ENCODE peak calls at places on chromosomes 4 and X, in five cellular contexts. P is SJCRH30, H is SJSA1, A is small intestine, R is mesenchymal stem cell. F is an unnamed sample. For H3K4me1, the result is how much of the 10 kb centered on the place peaks cover.

GRCh38 chr4:4761128-4761991 is 98.1 kb upstream of the MSX1 start:
- DNase-seq in P (no peak), H (no peak), A (no peak), R (peak), F (peak)

GRCh38 chr4:11635336-11635735 is 206.6 kb upstream of the HS3ST1 start:
- DNase-seq in P (no peak), H (no peak), A (no peak), R (peak), F (no peak)

GRCh38 chr4:47915378-47915777 is 995 bp upstream of the NFXL1 start:
- DNase-seq in P (no peak), H (no peak), A (no peak), R (no peak), F (no peak)

GRCh38 chrX:46903458-46904242 is 8.6 kb upstream of the JADE3 start:
- DNase-seq in P (peak), H (peak), A (peak), R (peak), F (peak)

GRCh38 chr4:81688085-81688484 is 216.4 kb upstream of the RASGEF1B start:
- DNase-seq in P (no peak), H (no peak), A (peak), R (no peak), F (peak)

GRCh38 chrX:45806410-45807121 is 605.9 kb upstream of the DIPK2B start:
- DNase-seq in P (peak), H (peak), A (peak), R (peak), F (peak)

GRCh38 chr4:1416948-1417260 is 10.7 kb upstream of the NKX1-1 start:
- DNase-seq in P (no peak), H (no peak), A (no peak), R (no peak), F (no peak)

GRCh38 chrX:124226129-124226528 is 106.3 kb upstream of the TEX13D start:
- DNase-seq in P (no peak), H (no peak), A (no peak), R (no peak), F (peak)

GRCh38 chr4:76624271-76624681 is 189.2 kb downstream of the SHROOM3 start:
- DNase-seq in P (peak), H (peak), A (no peak), R (peak), F (peak)

GRCh38 chr4:158826057-158826456 is 57.2 kb downstream of the FNIP2 start:
- DNase-seq in P (no peak), H (no peak), A (peak), R (no peak), F (peak)

GRCh38 chr4:37837446-37837845 is 11.0 kb downstream of the PGM2 start:
- DNase-seq in P (no peak), H (no peak), A (no peak), R (peak), F (peak)

GRCh38 chr4:19729873-19730735 is 521.6 kb upstream of the SLIT2 start:
- DNase-seq in P (peak), H (no peak), A (no peak), R (peak), F (peak)

GRCh38 chr4:75048208-75048879 is 115.4 kb downstream of the PARM1 start:
- DNase-seq in P (no peak), H (no peak), A (no peak), R (no peak), F (no peak)

GRCh38 chr4:123250843-123251242 is 145.8 kb upstream of the SPRY1 start:
- DNase-seq in P (no peak), H (peak), A (no peak), R (peak), F (no peak)

GRCh38 chr4:13906727-13907126 is 279.2 kb upstream of the BOD1L1 start:
- DNase-seq in P (no peak), H (no peak), A (no peak), R (no peak), F (peak)

GRCh38 chrX:108257556-108257955 is 166.0 kb downstream of the ATG4A start:
- DNase-seq in P (no peak), H (no peak), A (no peak), R (no peak), F (no peak)

GRCh38 chr4:4866833-4867744 is 7.6 kb downstream of the MSX1 start:
- DNase-seq in P (no peak), H (no peak), A (no peak), R (peak), F (no peak)

GRCh38 chrX:74923942-74924448 is 1.3 kb downstream of the NEXMIF start:
- DNase-seq in P (no peak), H (no peak), A (no peak), R (no peak), F (peak)

GRCh38 chr4:139552506-139552905 is 3.5 kb downstream of the SETD7 start:
- DNase-seq in P (no peak), H (no peak), A (no peak), R (peak), F (peak)

GRCh38 chr4:74038161-74039064 is at the start of gene CXCL3:
- DNase-seq in P (peak), H (peak), A (peak), R (peak), F (peak)

DNA sequence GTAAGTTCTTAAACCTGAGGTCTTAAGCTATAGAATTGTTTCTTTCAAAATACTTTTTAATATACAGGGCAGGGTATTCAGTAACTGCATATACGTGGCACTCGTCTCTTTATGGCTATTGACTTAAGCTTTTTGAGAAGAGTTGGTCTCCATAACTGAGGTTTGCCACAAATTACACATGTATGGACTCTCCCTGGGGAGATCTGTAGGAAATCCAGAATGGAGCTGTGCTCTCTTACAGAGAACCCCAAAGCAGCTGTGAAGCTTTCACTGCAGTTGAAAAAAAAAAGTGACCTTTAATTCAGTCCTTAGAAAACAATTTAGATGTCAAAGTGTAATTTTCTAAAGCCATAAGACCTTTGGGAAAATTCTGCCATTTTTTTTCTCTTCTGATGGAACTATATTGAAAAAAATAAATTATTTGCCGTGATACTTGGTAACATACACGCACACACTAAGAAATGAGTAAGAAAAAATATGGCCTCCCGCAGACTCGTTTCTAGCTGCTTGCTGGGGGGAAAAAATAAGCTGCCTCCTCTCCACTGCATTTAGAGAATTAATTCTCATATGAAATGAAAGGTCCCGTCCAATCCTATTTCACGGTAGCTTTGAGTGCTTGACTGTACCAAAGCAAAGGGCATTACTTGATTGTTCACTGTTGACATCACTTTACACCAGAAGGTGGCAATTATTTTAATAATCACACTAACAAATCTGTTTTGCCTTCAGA is 159.4 kb upstream of the TENM3 start:
- DNase-seq in P (peak), H (no peak), A (no peak), R (no peak), F (no peak)
- H3K4me1 ChIP-seq in P (under half), H (under half), A (under half), R (under half), F (under half)

DNA sequence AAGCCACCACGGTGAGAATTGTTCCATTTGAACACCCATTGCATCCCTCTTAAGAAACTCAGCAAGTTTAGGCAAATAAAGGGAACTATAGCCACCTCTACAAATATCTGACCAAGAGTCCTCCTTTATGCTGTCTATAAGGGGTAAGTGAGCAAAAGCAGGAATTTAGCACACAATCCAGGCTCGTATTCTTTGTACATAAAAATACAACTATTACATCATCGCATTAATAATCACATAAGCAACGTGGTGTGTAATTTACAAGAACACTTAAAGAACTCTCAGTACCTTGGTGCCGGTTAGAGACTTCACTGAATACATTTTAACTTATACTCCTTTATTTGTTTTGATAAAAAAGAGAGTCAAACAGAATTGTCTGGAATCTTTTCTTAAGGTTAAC is 38.8 kb downstream of the PALLD start:
- DNase-seq in P (no peak), H (no peak), A (no peak), R (no peak), F (no peak)
- H3K4me1 ChIP-seq in P (under half), H (under half), A (under half), R (under half), F (under half)

GRCh38 chrX:13103914-13104274 is 59.5 kb upstream of the FAM9C start:
- DNase-seq in P (no peak), H (no peak), A (no peak), R (no peak), F (no peak)

GRCh38 chrX:13101439-13102139 is 57.2 kb upstream of the FAM9C start:
- DNase-seq in P (peak), H (peak), A (peak), R (peak), F (peak)

GRCh38 chrX:13103111-13103913 is 58.9 kb upstream of the FAM9C start:
- DNase-seq in P (no peak), H (no peak), A (no peak), R (no peak), F (peak)

GRCh38 chrX:13099121-13099520 is 54.7 kb upstream of the FAM9C start:
- DNase-seq in P (no peak), H (no peak), A (no peak), R (no peak), F (no peak)

GRCh38 chrX:13102636-13103035 is 58.2 kb upstream of the FAM9C start:
- DNase-seq in P (no peak), H (peak), A (no peak), R (no peak), F (no peak)
- H3K4me1 ChIP-seq in P (under half), H (under half), A (under half), R (under half), F (under half)

GRCh38 chr4:78018271-78019049 is 38.7 kb upstream of the FRAS1 start:
- DNase-seq in P (no peak), H (no peak), A (no peak), R (no peak), F (no peak)

GRCh38 chr4:78019494-78019893 is 37.6 kb upstream of the FRAS1 start:
- DNase-seq in P (no peak), H (no peak), A (no peak), R (no peak), F (no peak)

GRCh38 chr4:78020677-78021076 is 36.4 kb upstream of the FRAS1 start:
- DNase-seq in P (no peak), H (no peak), A (no peak), R (no peak), F (no peak)

GRCh38 chr4:78014889-78015886 is 41.9 kb upstream of the FRAS1 start:
- DNase-seq in P (no peak), H (no peak), A (no peak), R (no peak), F (no peak)
- H3K4me1 ChIP-seq in P (under half), H (under half), A (under half), R (under half), F (under half)

DNA sequence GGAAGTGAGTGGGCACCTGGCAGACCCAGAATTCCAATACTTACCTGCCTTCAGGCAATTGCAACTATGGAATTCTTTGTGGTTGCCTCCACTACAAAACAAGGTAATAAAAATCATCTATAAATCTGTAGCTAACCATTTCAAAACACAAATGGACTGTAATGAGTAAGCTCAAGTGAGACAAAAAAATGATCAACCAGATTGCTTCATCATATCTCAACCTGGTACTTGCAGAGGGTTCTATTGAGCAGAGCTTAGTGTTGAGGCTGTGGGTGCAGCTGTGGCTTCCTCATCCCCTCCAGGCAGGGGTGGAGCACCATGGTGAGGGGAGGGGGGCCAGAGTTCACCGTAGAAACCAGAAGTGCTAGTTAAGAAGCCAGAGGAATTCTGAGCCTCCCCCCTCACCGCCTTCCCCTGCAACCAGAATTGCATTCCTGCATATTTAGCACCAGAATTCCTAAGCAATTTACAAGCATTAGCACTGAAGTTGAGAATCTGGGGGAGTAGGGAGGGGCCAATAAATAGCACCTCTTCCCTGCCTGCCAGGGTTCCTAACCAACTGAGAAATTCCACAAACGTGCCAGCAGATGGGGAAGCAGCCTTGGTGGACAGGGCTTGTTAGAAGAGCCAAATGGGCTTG is 11.5 kb downstream of the CTAG1A start:
- DNase-seq in P (peak), H (peak), A (no peak), R (peak), F (peak)
- H3K4me1 ChIP-seq in P (under half), H (under half), A (under half), R (under half), F (under half)

DNA sequence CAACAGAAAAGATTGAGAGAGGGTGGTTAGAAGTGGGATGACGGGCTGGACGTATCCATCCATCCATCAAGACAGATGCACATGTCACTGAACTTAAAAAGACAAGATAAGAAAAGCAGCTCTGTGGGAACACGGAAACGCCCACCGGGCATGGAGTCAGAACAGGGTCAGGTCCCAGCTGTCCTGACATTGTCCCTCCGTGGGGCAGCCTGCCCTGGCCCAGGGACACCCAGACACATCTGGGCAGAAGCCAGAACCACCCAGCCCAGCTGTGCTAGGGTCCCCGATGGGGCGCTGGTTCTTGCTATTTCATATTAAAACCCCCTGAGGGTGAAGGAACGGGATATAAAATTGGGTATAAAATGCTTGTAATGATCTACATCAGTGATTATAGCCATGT is 88.5 kb downstream of the PPP2R2C start:
- DNase-seq in P (no peak), H (no peak), A (no peak), R (no peak), F (no peak)
- H3K4me1 ChIP-seq in P (under half), H (under half), A (under half), R (under half), F (under half)

GRCh38 chrX:13694359-13694758 is 5.4 kb downstream of the RAB9A start:
- DNase-seq in P (no peak), H (no peak), A (no peak), R (peak), F (peak)

GRCh38 chrX:13690836-13691235 is 1.9 kb downstream of the RAB9A start:
- DNase-seq in P (no peak), H (no peak), A (no peak), R (no peak), F (peak)

GRCh38 chrX:13693341-13693871 is 4.5 kb downstream of the RAB9A start:
- DNase-seq in P (no peak), H (no peak), A (no peak), R (no peak), F (peak)

GRCh38 chrX:13691845-13692334 is 3.0 kb downstream of the RAB9A start:
- DNase-seq in P (no peak), H (no peak), A (no peak), R (no peak), F (no peak)

DNA sequence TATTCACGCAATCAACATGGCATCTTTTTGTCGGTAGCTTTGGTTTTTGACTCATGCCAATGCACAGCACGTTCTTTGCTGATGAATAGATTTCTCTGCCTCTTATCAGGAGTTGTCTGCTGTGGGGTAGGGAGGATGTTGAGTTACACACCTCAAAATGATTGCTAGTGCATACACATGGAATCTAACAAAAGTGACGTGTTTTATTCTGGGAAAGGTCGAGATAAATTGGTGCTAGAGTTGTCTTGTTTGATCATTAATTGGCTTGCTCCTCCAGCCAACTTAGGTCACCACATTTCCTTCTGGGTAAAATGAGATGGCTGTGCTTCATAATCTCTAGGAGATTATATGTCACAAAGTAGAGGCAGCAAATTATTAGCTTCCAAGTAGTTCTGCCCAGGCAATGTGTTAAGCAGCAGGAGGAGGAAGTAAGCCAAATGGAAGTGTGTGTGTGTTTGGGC is 3.9 kb downstream of the RAB9A start:
- DNase-seq in P (no peak), H (no peak), A (no peak), R (no peak), F (no peak)
- H3K4me1 ChIP-seq in P (under half), H (under half), A (under half), R (under half), F (under half)

GRCh38 chr4:184344899-184345572 is 127.4 kb upstream of the ENPP6 start:
- DNase-seq in P (no peak), H (no peak), A (no peak), R (no peak), F (no peak)
- H3K4me1 ChIP-seq in P (under half), H (under half), A (under half), R (under half), F (under half)

F was measured in GM23248.